ENCODE peak calls at places on chromosomes 4 and X, in six cellular contexts. V, C, O, B, I and R are unnamed samples.

GRCh38 chrX:45750639-45751038 is 550.0 kb upstream of the DIPK2B start:
- DNase-seq in C (no peak), V (no peak), B (no peak), O (no peak), I (peak; percentile 7), R (no peak)

GRCh38 chr4:89134775-89135319 is 23.5 kb downstream of the TIGD2 start:
- DNase-seq in C (no peak), B (peak; percentile 40), I (peak; percentile 93), O (no peak), V (no peak), R (peak; percentile 83)

GRCh38 chrX:132518401-132518800 is 29.6 kb upstream of the MBNL3 start:
- DNase-seq in V (no peak), O (no peak), C (no peak), B (no peak), I (no peak), R (no peak)

GRCh38 chrX:51975811-51976210 is 82.4 kb downstream of the MAGED1 start:
- DNase-seq in C (no peak), V (no peak), I (no peak), B (no peak), O (no peak), R (no peak)

GRCh38 chrX:20477836-20478532 is 211.3 kb upstream of the RPS6KA3 start:
- DNase-seq in V (no peak), I (no peak), B (no peak), C (no peak), O (no peak), R (no peak)

GRCh38 chr4:139828966-139829662 is 163.5 kb downstream of the MGST2 start:
- DNase-seq in O (no peak), C (no peak), I (no peak), V (no peak), B (no peak), R (no peak)

GRCh38 chr4:8371251-8371995 is 69.1 kb downstream of the ACOX3 start:
- DNase-seq in V (no peak), I (no peak), C (no peak), O (no peak), B (no peak), R (no peak)

GRCh38 chr4:67273676-67274075 is 271.6 kb downstream of the CENPC start:
- DNase-seq in O (no peak), C (no peak), I (no peak), V (no peak), B (no peak), R (no peak)

GRCh38 chr4:167885872-167886271 is 206.5 kb upstream of the ANXA10 start:
- DNase-seq in I (no peak), O (no peak), C (no peak), V (no peak), B (no peak), R (peak; percentile 46)

GRCh38 chr4:54449999-54450398 is 207.8 kb upstream of the KIT start:
- DNase-seq in I (no peak), C (no peak), O (no peak), B (no peak), V (no peak), R (no peak)
- H2BK120ac ChIP-seq in I (no peak overlapping the region), C (no peak overlapping the region), O (no peak overlapping the region), B (no peak overlapping the region), V (no peak overlapping the region), R (no peak overlapping the region)

GRCh38 chrX:107880054-107880610 is 54.5 kb downstream of the MID2 start:
- DNase-seq in V (no peak), B (no peak), I (no peak), O (no peak), C (no peak), R (no peak)

DNA sequence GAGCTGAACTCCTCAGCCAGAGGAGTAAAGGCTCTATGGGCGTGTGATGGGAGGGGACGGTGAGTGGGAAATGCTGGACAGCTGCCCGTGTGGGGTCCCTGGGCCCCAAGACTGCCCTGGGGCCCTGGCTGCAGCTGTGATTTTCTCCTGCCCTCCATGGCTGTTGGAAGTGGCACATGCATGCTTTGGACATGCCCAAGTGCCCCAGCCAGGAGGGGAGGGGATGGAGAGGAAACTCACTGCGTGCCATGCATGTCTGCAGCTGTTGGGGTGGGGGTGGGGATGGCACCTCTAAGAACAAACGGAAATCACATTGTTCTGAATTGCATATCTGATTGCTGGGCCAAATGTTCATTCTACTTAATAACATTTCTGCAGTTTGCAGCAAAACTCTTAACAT is 52.4 kb downstream of the MID2 start:
- DNase-seq in C (no peak), V (no peak), B (no peak), I (no peak), O (no peak), R (no peak)
- H3K9ac ChIP-seq in C (no peak overlapping the region), V (no peak overlapping the region), B (no peak overlapping the region), I (no peak overlapping the region), O (no peak overlapping the region), R (no peak overlapping the region)

GRCh38 chrX:66015152-66015827 is 24.6 kb downstream of the VSIG4 start:
- DNase-seq in O (no peak), B (no peak), V (no peak), I (no peak), C (no peak), R (no peak)
- H2AFZ ChIP-seq in O (no peak overlapping the region), B (no peak overlapping the region), V (no peak overlapping the region), I (no peak overlapping the region), C (no peak overlapping the region), R (no peak overlapping the region)

GRCh38 chr4:56217383-56217890 is 169.9 kb downstream of the AASDH start:
- DNase-seq in B (no peak), C (no peak), O (no peak), I (no peak), V (no peak), R (no peak)
- H2BK120ac ChIP-seq in B (no peak overlapping the region), C (no peak overlapping the region), O (no peak overlapping the region), I (no peak overlapping the region), V (no peak overlapping the region), R (no peak overlapping the region)

GRCh38 chr4:151743894-151744293 is 16.9 kb downstream of the GATB start:
- DNase-seq in O (no peak), B (no peak), I (no peak), V (no peak), C (no peak), R (no peak)
- H3K9ac ChIP-seq in O (no peak overlapping the region), B (no peak overlapping the region), I (peak overlapping the region; percentile 53), V (no peak overlapping the region), C (no peak overlapping the region), R (no peak overlapping the region)

GRCh38 chrX:54640721-54641120 is 110.7 kb downstream of the GNL3L start:
- DNase-seq in O (no peak), I (peak; percentile 38), C (no peak), V (no peak), B (peak; percentile 57), R (no peak)

GRCh38 chrX:54641530-54641929 is 111.5 kb downstream of the GNL3L start:
- DNase-seq in C (no peak), O (no peak), V (peak; percentile 37), I (no peak), B (no peak), R (no peak)

GRCh38 chrX:54639018-54639345 is 109.0 kb downstream of the GNL3L start:
- DNase-seq in C (no peak), I (no peak), B (no peak), V (no peak), O (no peak), R (no peak)

GRCh38 chrX:54639346-54640102 is 109.5 kb downstream of the GNL3L start:
- DNase-seq in I (peak; percentile 98), V (peak; percentile 94), C (peak; percentile 82), B (peak; percentile 90), O (peak; percentile 87), R (peak; percentile 96)

DNA sequence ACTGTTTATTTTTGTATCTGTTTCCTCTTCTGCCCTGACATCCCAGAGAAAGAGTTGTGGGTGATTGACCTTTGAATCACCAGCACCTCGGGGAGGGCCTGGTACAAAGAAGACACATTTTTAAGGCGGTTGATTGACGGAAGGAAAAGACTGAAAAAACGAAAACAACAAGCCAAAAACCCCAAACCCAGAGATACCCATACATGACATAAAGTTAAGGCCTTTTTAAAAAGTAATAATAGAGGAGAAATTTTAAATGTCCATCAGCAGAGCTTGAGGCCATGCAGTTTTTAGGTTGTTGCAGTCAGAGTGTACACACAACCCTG is 110.0 kb downstream of the GNL3L start:
- DNase-seq in I (no peak), V (no peak), O (no peak), B (no peak), C (no peak), R (no peak)
- H2AFZ ChIP-seq in I (no peak overlapping the region), V (no peak overlapping the region), O (peak overlapping the region; percentile 54), B (no peak overlapping the region), C (no peak overlapping the region), R (peak overlapping the region; percentile 87)